ENCODE peak calls at places on chromosomes 5 and 9, in ten cellular contexts. H, I, X, S, K, G, Z, C, O and B are unnamed samples. For H3K4me1, the result is how much of the 10 kb centered on the place peaks cover.

GRCh38 chr9:14031015-14031414 is 282.9 kb downstream of the NFIB start:
- DNase-seq in H (peak), S (peak), X (no peak), G (no peak), Z (no peak), I (peak), K (peak), C (peak), O (peak), B (no peak)

GRCh38 chr9:113886471-113886870 is 10.4 kb downstream of the ZNF618 start:
- DNase-seq in H (no peak), O (peak), C (no peak), I (no peak), S (no peak), G (no peak), X (no peak), K (no peak), Z (no peak), B (no peak)

GRCh38 chr9:100679834-100680233 is 102.0 kb downstream of the CAVIN4 start:
- DNase-seq in G (no peak), H (no peak), Z (no peak), S (no peak), X (no peak), O (no peak), I (no peak), K (no peak), C (no peak), B (no peak)

GRCh38 chr9:131642496-131643083 is 97.3 kb downstream of the PRRT1B start:
- DNase-seq in O (no peak), H (no peak), K (no peak), S (no peak), C (no peak), Z (no peak), X (peak), G (no peak), I (no peak), B (no peak)

GRCh38 chr5:150350524-150351344 is 6.8 kb upstream of the TCOF1 start:
- DNase-seq in C (peak), H (peak), I (peak), X (peak), O (peak), K (peak), G (no peak), Z (peak), S (peak), B (peak)

GRCh38 chr9:61665829-61666228 is 476.0 kb downstream of the SPATA31A7 start:
- DNase-seq in C (no peak), S (no peak), I (no peak), K (no peak), X (no peak), G (peak), Z (peak), H (no peak), O (no peak), B (no peak)

GRCh38 chr5:104146652-104147051 is 584.1 kb upstream of the NUDT12 start:
- DNase-seq in G (no peak), C (no peak), O (no peak), X (no peak), Z (no peak), H (no peak), K (no peak), S (no peak), I (no peak), B (no peak)

GRCh38 chr9:752201-752600 is 89.3 kb upstream of the DMRT1 start:
- DNase-seq in G (no peak), S (no peak), K (no peak), I (no peak), H (no peak), C (no peak), O (peak), Z (no peak), X (peak), B (no peak)

GRCh38 chr9:72586388-72587160 is 65.2 kb downstream of the TMC1 start:
- DNase-seq in S (no peak), I (no peak), C (peak), Z (no peak), G (no peak), H (no peak), O (peak), K (no peak), X (no peak), B (peak)

GRCh38 chr5:157540707-157541451 is 34.7 kb downstream of the ADAM19 start:
- DNase-seq in Z (peak), S (peak), G (peak), I (no peak), K (peak), H (peak), X (no peak), C (peak), O (peak), B (peak)

GRCh38 chr9:3459076-3459475 is 66.7 kb downstream of the RFX3 start:
- DNase-seq in C (no peak), I (no peak), G (no peak), S (no peak), O (no peak), X (no peak), H (no peak), K (no peak), Z (no peak), B (no peak)

GRCh38 chr5:67361932-67362729 is 165.5 kb upstream of the CD180 start:
- DNase-seq in H (no peak), X (no peak), G (no peak), Z (no peak), S (no peak), K (no peak), C (no peak), O (no peak), I (no peak), B (no peak)

GRCh38 chr9:131214457-131214856 is 61.9 kb downstream of the FAM78A start:
- DNase-seq in I (no peak), C (no peak), H (no peak), S (no peak), K (no peak), O (peak), Z (no peak), G (no peak), X (no peak), B (no peak)

GRCh38 chr9:122309861-122310260 is 45.2 kb downstream of the MRRF start:
- DNase-seq in C (no peak), I (no peak), S (no peak), O (no peak), X (no peak), Z (no peak), H (no peak), K (no peak), G (no peak), B (no peak)

GRCh38 chr9:33942471-33943083 is 106.1 kb downstream of the UBAP2 start:
- DNase-seq in H (no peak), S (no peak), G (no peak), X (no peak), K (no peak), Z (no peak), I (no peak), O (peak), C (no peak), B (no peak)

GRCh38 chr5:134995850-134996402 is 28.2 kb downstream of the CATSPER3 start:
- DNase-seq in S (no peak), H (no peak), C (no peak), Z (no peak), I (no peak), G (no peak), X (no peak), O (no peak), K (no peak), B (no peak)

GRCh38 chr9:113566712-113567071 is 103.2 kb downstream of the RGS3 start:
- DNase-seq in H (peak), X (no peak), C (peak), K (no peak), S (no peak), O (peak), G (no peak), Z (peak), I (no peak), B (no peak)

GRCh38 chr9:13252852-13253251 is 26.6 kb downstream of the MPDZ start:
- DNase-seq in H (no peak), C (no peak), X (no peak), S (no peak), O (no peak), K (no peak), G (no peak), I (no peak), Z (no peak), B (no peak)

GRCh38 chr9:2159521-2160417 is 144.6 kb downstream of the SMARCA2 start:
- DNase-seq in G (no peak), Z (no peak), O (peak), I (no peak), C (no peak), K (no peak), H (no peak), S (no peak), X (no peak), B (no peak)

GRCh38 chr5:140926211-140926902 is at the start of gene PCDHAC1:
- DNase-seq in K (peak), Z (peak), S (peak), O (peak), I (peak), H (peak), X (peak), G (peak), C (peak), B (peak)

GRCh38 chr5:429453-430188 is 13.4 kb upstream of the EXOC3 start:
- DNase-seq in G (no peak), O (peak), X (peak), Z (peak), I (no peak), C (no peak), H (no peak), S (no peak), K (peak), B (no peak)

GRCh38 chr5:123795688-123796087 is 283.7 kb downstream of the CSNK1G3 start:
- DNase-seq in I (no peak), Z (no peak), K (no peak), X (no peak), O (no peak), S (no peak), C (no peak), G (no peak), H (no peak), B (no peak)

GRCh38 chr5:127947886-127948285 is 135.7 kb upstream of the SLC12A2 start:
- DNase-seq in S (no peak), G (no peak), I (no peak), X (no peak), Z (no peak), C (no peak), H (no peak), K (no peak), O (no peak), B (no peak)

GRCh38 chr5:171627936-171628335 is 157.7 kb upstream of the SMIM23 start:
- DNase-seq in O (peak), I (no peak), K (no peak), X (no peak), H (no peak), C (no peak), Z (no peak), G (no peak), S (no peak), B (no peak)

GRCh38 chr9:111975709-111976108 is 79.1 kb downstream of the UGCG start:
- DNase-seq in O (no peak), I (no peak), K (no peak), X (no peak), C (no peak), Z (peak), S (peak), G (peak), H (peak), B (no peak)

GRCh38 chr9:92481029-92481633 is 1.2 kb downstream of the ASPN start:
- DNase-seq in O (peak), C (no peak), I (no peak), G (no peak), S (no peak), K (no peak), H (no peak), Z (no peak), X (no peak), B (no peak)

GRCh38 chr9:92483896-92484545 is 1.7 kb upstream of the ASPN start:
- DNase-seq in I (no peak), K (no peak), S (no peak), H (no peak), O (peak), G (no peak), X (no peak), C (no peak), Z (no peak), B (no peak)

GRCh38 chr9:92476962-92477361 is 5.3 kb downstream of the ASPN start:
- DNase-seq in C (no peak), H (no peak), X (no peak), K (no peak), G (no peak), O (no peak), Z (no peak), S (no peak), I (no peak), B (no peak)

GRCh38 chr9:92482336-92482735 is at the start of gene ASPN:
- DNase-seq in S (no peak), I (no peak), O (peak), Z (no peak), H (no peak), K (no peak), C (no peak), G (no peak), X (no peak), B (no peak)

DNA sequence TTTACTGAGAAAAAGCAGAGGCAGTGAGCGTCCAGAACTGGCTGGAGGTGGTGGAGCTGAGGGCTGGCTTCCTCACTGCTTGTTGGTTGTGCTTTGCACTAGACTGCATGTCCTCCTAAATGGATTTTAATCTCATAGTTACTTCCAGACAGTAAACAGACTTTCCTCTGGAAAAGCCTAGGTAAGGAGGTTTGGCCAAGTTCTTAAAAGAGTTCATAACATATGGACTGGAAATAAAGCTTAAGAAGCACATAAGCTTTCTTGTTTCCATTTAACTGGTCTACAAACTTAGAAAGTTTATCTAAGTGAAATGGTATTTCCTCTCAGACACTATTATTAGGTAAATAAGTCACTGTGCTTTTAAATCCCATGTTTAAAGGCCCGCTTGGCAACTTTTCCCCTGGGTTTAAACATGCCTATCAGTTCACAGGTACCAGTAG is 2.0 kb downstream of the ASPN start:
- DNase-seq in X (no peak), C (no peak), Z (no peak), K (no peak), H (no peak), G (no peak), O (peak), S (no peak), I (no peak), B (no peak)
- H3K4me3 ChIP-seq in X (no peak), C (peak), Z (peak), K (peak), H (peak), G (no peak), O (peak), S (peak), I (no peak), B (no peak)

DNA sequence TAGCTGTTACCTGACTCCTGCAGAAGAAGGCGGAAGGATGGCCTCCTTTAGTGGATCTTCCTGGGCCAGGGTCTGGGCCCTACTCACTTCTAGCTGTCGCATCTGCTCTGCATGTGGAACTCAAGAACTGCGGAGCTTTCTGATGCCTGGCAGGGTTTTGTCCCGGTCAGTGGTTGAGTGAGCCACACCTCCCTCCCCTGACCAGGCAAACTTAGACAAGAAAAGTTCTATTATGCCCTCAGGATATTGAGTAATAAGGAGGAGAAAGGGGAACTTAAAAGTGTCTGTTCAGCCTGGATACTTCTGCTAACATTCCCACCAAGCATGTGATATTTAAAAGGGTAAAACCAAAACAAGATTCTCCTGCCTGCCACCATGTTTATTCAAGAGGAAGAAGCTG is at the start of gene FYB1:
- DNase-seq in Z (no peak), C (no peak), H (peak), X (no peak), S (peak), I (no peak), O (peak), G (peak), K (no peak), B (no peak)
- H3K27ac ChIP-seq in Z (peak), C (no peak), H (no peak), X (no peak), S (peak), I (no peak), O (no peak), G (no peak), K (peak), B (no peak)

GRCh38 chr9:97635026-97635425 is 1.4 kb downstream of the NCBP1 start:
- DNase-seq in Z (no peak), O (no peak), G (no peak), X (no peak), I (no peak), K (no peak), C (no peak), S (no peak), H (no peak), B (no peak)

GRCh38 chr9:97633859-97634485 is 351 bp downstream of the NCBP1 start:
- DNase-seq in I (no peak), K (no peak), X (no peak), Z (no peak), O (peak), G (no peak), H (no peak), S (no peak), C (no peak), B (peak)

GRCh38 chr9:97629136-97629535 is 4.0 kb downstream of the TSTD2 start:
- DNase-seq in I (no peak), O (no peak), Z (no peak), H (no peak), K (no peak), S (no peak), X (no peak), G (no peak), C (no peak), B (no peak)

GRCh38 chr9:97632992-97633858 is at the start of the genes NCBP1 and TSTD2:
- DNase-seq in C (peak), O (peak), G (peak), X (peak), S (peak), I (peak), Z (peak), H (peak), K (peak), B (peak)

GRCh38 chr9:97632406-97632991 is 669 bp downstream of the TSTD2 start:
- DNase-seq in S (peak), I (peak), H (peak), C (peak), G (peak), Z (peak), X (no peak), K (peak), O (peak), B (no peak)
- H3K4me1 ChIP-seq in S (half or more), I (under half), H (half or more), C (under half), G (half or more), Z (half or more), X (under half), K (half or more), O (under half), B (under half)

DNA sequence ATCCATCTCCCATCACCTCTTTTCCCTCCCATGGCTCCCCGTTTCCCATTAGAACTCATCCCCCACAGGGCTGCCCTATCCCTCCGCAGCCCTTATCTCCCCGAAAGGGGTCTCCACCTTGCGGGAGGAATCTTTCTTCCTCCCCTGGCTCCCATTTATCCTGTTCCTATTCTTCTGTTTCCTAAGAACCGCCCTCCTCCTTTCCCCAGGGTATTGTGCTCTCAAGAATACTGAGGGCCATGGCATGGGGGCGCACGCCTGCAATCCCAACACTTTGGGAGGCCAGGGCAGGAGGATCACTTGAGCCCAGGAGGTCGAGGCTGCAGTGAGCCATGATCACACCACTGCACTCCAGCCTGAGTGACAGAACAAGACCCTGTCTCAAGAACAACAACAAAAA is 665 bp downstream of the CD72 start:
- DNase-seq in C (no peak), H (no peak), O (no peak), K (no peak), G (no peak), X (no peak), S (no peak), I (no peak), Z (no peak), B (no peak)
- H3K4me3 ChIP-seq in C (no peak), H (peak), O (peak), K (peak), G (peak), X (no peak), S (peak), I (no peak), Z (peak), B (peak)

GRCh38 chr5:53472720-53473510 is 7.5 kb upstream of the FST start:
- DNase-seq in I (no peak), S (no peak), H (no peak), X (no peak), C (no peak), K (no peak), Z (no peak), O (no peak), G (no peak), B (no peak)

GRCh38 chr5:53473644-53474043 is 6.8 kb upstream of the FST start:
- DNase-seq in H (no peak), G (no peak), C (no peak), X (no peak), I (no peak), Z (no peak), K (no peak), S (no peak), O (no peak), B (no peak)

GRCh38 chr5:53475320-53475719 is 5.1 kb upstream of the FST start:
- DNase-seq in C (no peak), H (no peak), G (no peak), O (no peak), X (no peak), K (no peak), Z (no peak), S (no peak), I (no peak), B (no peak)

GRCh38 chr5:53472279-53472678 is 8.2 kb upstream of the FST start:
- DNase-seq in O (no peak), X (no peak), K (no peak), H (no peak), Z (no peak), I (no peak), G (no peak), C (no peak), S (no peak), B (no peak)

DNA sequence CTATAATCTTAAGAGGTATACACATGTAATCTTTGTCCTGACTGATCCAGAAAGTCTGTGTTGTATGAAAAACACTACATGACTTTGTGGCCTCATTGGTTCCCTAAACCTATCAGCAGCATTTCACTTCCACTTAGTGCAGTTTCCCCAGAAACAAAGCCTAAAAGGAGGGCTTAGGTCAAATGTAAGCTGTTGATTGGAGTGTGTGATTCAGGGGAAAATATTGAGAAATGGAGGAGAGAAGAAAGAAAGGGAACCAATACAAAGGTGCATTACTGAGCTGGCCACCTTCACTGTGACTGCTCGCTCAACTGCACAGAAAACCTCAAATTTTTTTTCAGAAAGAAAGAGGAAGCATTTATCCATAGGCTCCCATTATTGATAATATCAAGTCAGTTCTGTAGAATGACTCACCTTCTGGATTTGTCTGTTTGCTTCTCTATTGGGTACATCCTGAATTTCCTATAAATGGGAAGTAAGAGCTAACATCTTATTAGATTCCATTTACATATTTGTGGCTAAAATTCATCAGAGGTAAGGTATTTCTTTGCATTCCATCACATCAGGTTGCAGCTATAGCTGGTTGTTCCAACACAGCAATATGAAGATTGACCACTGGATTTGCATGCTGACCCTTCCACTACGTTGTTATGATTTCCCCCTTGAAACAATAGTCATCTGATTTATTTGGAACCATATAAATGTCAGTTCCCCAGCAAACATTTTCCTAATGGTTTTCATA is 10.3 kb upstream of the FST start:
- DNase-seq in X (no peak), S (no peak), I (no peak), K (no peak), H (no peak), O (no peak), C (no peak), Z (no peak), G (no peak), B (no peak)
- H3K27ac ChIP-seq in X (no peak), S (no peak), I (no peak), K (no peak), H (no peak), O (no peak), C (no peak), Z (no peak), G (no peak), B (no peak)